ENCODE peak calls at places on chromosomes 5 and 9, in five cellular contexts. One of them, this sample, is unnamed.

GRCh38 chr5:98205691-98206461 is 567.6 kb upstream of the RGMB start:
- DNase-seq in endothelial cell of umbilical vein: no peak
- DNase-seq in breast epithelium: no peak
- DNase-seq in esophagus squamous epithelium: no peak
- DNase-seq in prostate gland: no peak
- DNase-seq in this sample: no peak

GRCh38 chr9:6224393-6225154 is 9.0 kb downstream of the IL33 start:
- DNase-seq in endothelial cell of umbilical vein: no peak
- DNase-seq in breast epithelium: no peak
- DNase-seq in esophagus squamous epithelium: no peak
- DNase-seq in prostate gland: no peak
- DNase-seq in this sample: no peak

GRCh38 chr5:99614888-99615287 is 686.1 kb upstream of the CHD1 start:
- DNase-seq in endothelial cell of umbilical vein: no peak
- DNase-seq in breast epithelium: no peak
- DNase-seq in esophagus squamous epithelium: no peak
- DNase-seq in prostate gland: no peak
- DNase-seq in this sample: no peak

GRCh38 chr9:88026133-88026510 is 51.8 kb upstream of the CDK20 start:
- DNase-seq in endothelial cell of umbilical vein: no peak
- DNase-seq in breast epithelium: no peak
- DNase-seq in esophagus squamous epithelium: no peak
- DNase-seq in prostate gland: no peak
- DNase-seq in this sample: no peak

GRCh38 chr5:169651526-169651925 is 14.5 kb downstream of the DOCK2 start:
- DNase-seq in endothelial cell of umbilical vein: no peak
- DNase-seq in breast epithelium: no peak
- DNase-seq in esophagus squamous epithelium: no peak
- DNase-seq in prostate gland: no peak
- DNase-seq in this sample: no peak

GRCh38 chr5:150556106-150556505 is 48.2 kb downstream of the NDST1 start:
- DNase-seq in endothelial cell of umbilical vein: no peak
- DNase-seq in breast epithelium: no peak
- DNase-seq in esophagus squamous epithelium: no peak
- DNase-seq in prostate gland: no peak
- DNase-seq in this sample: no peak

GRCh38 chr5:159819671-159820411 is 96.4 kb upstream of the ADRA1B start:
- DNase-seq in endothelial cell of umbilical vein: no peak
- DNase-seq in breast epithelium: no peak
- DNase-seq in esophagus squamous epithelium: no peak
- DNase-seq in prostate gland: no peak
- DNase-seq in this sample: peak

GRCh38 chr9:111805841-111806241 is 11.1 kb upstream of the SHOC1 start:
- DNase-seq in endothelial cell of umbilical vein: peak
- DNase-seq in breast epithelium: no peak
- DNase-seq in esophagus squamous epithelium: no peak
- DNase-seq in prostate gland: no peak
- DNase-seq in this sample: no peak

GRCh38 chr5:34503379-34504346 is 152.5 kb upstream of the RAI14 start:
- DNase-seq in endothelial cell of umbilical vein: no peak
- DNase-seq in breast epithelium: peak
- DNase-seq in esophagus squamous epithelium: no peak
- DNase-seq in prostate gland: peak
- DNase-seq in this sample: no peak

GRCh38 chr9:4229252-4229651 is 70.6 kb downstream of the GLIS3 start:
- DNase-seq in endothelial cell of umbilical vein: no peak
- DNase-seq in breast epithelium: no peak
- DNase-seq in esophagus squamous epithelium: no peak
- DNase-seq in prostate gland: no peak
- DNase-seq in this sample: no peak
- TF ChIP-seq CTCF in endothelial cell of umbilical vein: no peak
- TF ChIP-seq CTCF in breast epithelium: no peak
- TF ChIP-seq CTCF in esophagus squamous epithelium: no peak
- TF ChIP-seq CTCF in prostate gland: no peak
- TF ChIP-seq CTCF in this sample: no peak

DNA sequence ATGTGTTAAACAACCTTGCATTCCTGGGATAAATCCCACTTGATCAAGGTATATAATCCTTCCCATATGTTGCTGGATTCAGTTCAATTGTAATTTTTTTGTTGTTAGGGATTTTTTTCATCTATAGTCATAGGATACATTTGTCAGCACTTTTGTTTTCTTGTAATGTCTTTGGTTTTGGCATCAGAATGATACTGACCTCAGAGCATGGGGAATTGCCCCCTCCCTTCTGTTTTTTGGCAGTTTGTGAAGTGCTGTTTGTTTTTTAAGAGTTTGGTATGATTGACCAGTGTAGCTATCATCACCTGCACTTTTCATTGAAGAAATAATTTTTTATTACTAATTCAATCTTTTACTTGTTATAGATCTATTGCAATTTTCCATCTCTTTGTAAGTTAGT is 176.8 kb upstream of the RASEF start:
- DNase-seq in endothelial cell of umbilical vein: peak
- DNase-seq in breast epithelium: no peak
- DNase-seq in esophagus squamous epithelium: no peak
- DNase-seq in prostate gland: no peak
- DNase-seq in this sample: no peak
- TF ChIP-seq POLR2A in endothelial cell of umbilical vein: no peak
- TF ChIP-seq POLR2A in breast epithelium: no peak
- TF ChIP-seq POLR2A in esophagus squamous epithelium: no peak
- TF ChIP-seq POLR2A in prostate gland: no peak
- TF ChIP-seq POLR2A in this sample: no peak

DNA sequence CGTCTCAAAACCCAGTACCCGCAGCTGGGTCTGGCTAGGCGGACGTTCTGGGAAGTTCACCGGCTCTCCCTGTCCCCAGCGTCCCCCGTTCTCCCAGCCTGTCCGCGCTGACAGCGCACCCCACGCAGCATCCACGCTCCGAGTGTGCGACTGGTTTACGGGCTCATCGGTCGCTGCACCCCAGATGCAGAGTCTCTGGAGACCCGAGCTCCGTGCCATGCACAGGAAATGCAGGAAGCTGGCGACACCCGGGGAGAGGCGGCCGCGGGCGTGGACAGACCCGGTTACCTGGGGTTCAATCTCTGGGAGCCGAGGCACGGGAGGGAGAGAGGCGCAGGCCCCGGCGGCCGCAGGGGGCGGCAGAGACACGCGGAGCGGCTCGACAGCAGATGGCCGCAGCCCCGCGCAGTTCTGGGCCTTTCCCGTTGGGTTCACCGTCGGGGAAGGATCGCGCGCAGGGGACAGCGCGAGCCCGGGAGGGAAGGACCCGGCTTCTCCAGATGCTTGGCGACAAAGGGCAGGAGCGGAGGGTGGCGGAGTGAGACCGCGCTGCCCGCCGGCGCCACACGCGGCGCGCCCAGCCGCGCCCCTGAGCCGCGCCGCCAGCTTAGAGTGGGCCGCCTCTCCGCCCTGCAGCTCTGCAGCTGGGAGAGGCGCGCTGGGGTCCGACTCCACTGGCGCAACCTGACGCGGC is 558 bp downstream of the SHROOM1 start:
- DNase-seq in endothelial cell of umbilical vein: peak
- DNase-seq in breast epithelium: peak
- DNase-seq in esophagus squamous epithelium: no peak
- DNase-seq in prostate gland: peak
- DNase-seq in this sample: peak
- H3K27ac ChIP-seq in endothelial cell of umbilical vein: peak
- H3K27ac ChIP-seq in breast epithelium: peak
- H3K27ac ChIP-seq in esophagus squamous epithelium: peak
- H3K27ac ChIP-seq in prostate gland: peak
- H3K27ac ChIP-seq in this sample: peak

DNA sequence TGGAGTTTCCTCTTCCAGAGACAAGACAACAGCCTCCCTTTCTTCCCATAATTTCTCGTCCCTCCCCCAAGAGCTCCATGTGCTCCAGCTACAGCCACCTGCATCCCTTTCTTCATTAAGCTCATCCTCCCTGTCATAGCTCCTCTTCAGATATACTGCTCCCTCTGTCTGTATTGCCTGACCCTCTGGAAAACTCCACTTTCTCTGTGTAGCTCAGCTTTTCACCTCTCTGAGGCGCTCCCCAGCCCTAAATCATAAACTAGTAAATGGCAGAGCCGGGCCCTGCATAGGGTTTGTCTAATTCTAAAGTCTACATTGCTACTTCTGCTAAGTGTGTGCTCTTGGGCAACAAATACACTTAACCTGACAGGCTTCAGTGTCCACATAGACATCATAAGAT is 8.8 kb upstream of the PLIN2 start:
- DNase-seq in endothelial cell of umbilical vein: no peak
- DNase-seq in breast epithelium: no peak
- DNase-seq in esophagus squamous epithelium: no peak
- DNase-seq in prostate gland: no peak
- DNase-seq in this sample: no peak
- TF ChIP-seq CTCF in endothelial cell of umbilical vein: no peak
- TF ChIP-seq CTCF in breast epithelium: no peak
- TF ChIP-seq CTCF in esophagus squamous epithelium: no peak
- TF ChIP-seq CTCF in prostate gland: no peak
- TF ChIP-seq CTCF in this sample: no peak

DNA sequence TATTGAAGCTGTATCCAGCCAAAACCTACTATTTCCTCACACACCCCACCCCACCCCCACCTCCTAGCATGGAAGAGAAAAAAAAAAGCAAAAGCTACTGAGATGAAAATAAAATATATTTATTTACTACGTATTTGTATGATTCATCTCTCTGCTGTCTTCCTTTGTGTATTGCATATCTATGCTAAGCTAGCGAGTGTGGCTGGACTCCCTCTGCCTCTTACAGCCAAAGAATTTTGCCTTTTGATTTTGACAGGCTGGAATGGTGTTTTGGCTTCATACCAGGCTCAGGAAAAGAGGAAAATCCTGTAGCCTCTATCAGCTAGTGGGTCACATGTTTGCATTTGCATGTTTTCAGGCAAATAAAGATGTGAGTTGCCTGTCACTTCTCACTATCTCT is 2.2 kb downstream of the ABLIM3 start:
- DNase-seq in endothelial cell of umbilical vein: peak
- DNase-seq in breast epithelium: no peak
- DNase-seq in esophagus squamous epithelium: no peak
- DNase-seq in prostate gland: no peak
- DNase-seq in this sample: no peak
- TF ChIP-seq POLR2A in endothelial cell of umbilical vein: no peak
- TF ChIP-seq POLR2A in breast epithelium: no peak
- TF ChIP-seq POLR2A in esophagus squamous epithelium: no peak
- TF ChIP-seq POLR2A in prostate gland: no peak
- TF ChIP-seq POLR2A in this sample: no peak

GRCh38 chr5:64895748-64896147 is 127.0 kb downstream of the CWC27 start:
- DNase-seq in endothelial cell of umbilical vein: no peak
- DNase-seq in breast epithelium: no peak
- DNase-seq in esophagus squamous epithelium: no peak
- DNase-seq in prostate gland: no peak
- DNase-seq in this sample: no peak

GRCh38 chr5:64899838-64900237 is 131.1 kb downstream of the CWC27 start:
- DNase-seq in endothelial cell of umbilical vein: no peak
- DNase-seq in breast epithelium: no peak
- DNase-seq in esophagus squamous epithelium: no peak
- DNase-seq in prostate gland: no peak
- DNase-seq in this sample: no peak

GRCh38 chr5:64900618-64901017 is 131.9 kb downstream of the CWC27 start:
- DNase-seq in endothelial cell of umbilical vein: peak
- DNase-seq in breast epithelium: no peak
- DNase-seq in esophagus squamous epithelium: no peak
- DNase-seq in prostate gland: no peak
- DNase-seq in this sample: no peak
- H3K27ac ChIP-seq in endothelial cell of umbilical vein: no peak
- H3K27ac ChIP-seq in breast epithelium: no peak
- H3K27ac ChIP-seq in esophagus squamous epithelium: no peak
- H3K27ac ChIP-seq in prostate gland: no peak
- H3K27ac ChIP-seq in this sample: no peak

GRCh38 chr9:77000330-77000729 is 19.1 kb upstream of the FOXB2 start:
- DNase-seq in endothelial cell of umbilical vein: no peak
- DNase-seq in breast epithelium: no peak
- DNase-seq in esophagus squamous epithelium: no peak
- DNase-seq in prostate gland: no peak
- DNase-seq in this sample: no peak

GRCh38 chr9:76999261-76999660 is 20.2 kb upstream of the FOXB2 start:
- DNase-seq in endothelial cell of umbilical vein: no peak
- DNase-seq in breast epithelium: no peak
- DNase-seq in esophagus squamous epithelium: no peak
- DNase-seq in prostate gland: no peak
- DNase-seq in this sample: no peak

DNA sequence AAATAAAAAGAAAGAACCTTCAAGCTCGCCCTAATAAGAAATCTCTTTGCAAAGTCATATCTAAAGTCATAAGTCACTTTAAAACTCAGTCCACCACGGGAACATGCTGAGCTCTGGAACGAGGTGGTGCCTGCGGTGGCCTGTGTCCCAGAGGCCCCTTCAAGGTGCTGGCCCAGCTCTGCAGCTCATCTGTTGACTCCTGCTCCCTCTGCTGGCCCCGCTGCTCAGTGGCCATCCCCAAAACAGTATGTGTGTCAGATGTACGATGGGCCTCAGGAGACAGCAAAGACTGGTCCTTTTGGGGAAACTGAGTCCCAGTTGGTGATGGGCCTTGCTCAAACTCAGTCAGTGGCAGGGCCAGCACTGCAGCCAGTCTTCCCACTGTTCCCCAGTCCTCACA is 22.8 kb upstream of the FOXB2 start:
- DNase-seq in endothelial cell of umbilical vein: no peak
- DNase-seq in breast epithelium: no peak
- DNase-seq in esophagus squamous epithelium: no peak
- DNase-seq in prostate gland: no peak
- DNase-seq in this sample: no peak
- TF ChIP-seq CTCF in endothelial cell of umbilical vein: peak
- TF ChIP-seq CTCF in breast epithelium: no peak
- TF ChIP-seq CTCF in esophagus squamous epithelium: peak
- TF ChIP-seq CTCF in prostate gland: peak
- TF ChIP-seq CTCF in this sample: peak

GRCh38 chr9:129885670-129886106 is 50.4 kb downstream of the USP20 start:
- DNase-seq in endothelial cell of umbilical vein: peak
- DNase-seq in breast epithelium: peak
- DNase-seq in esophagus squamous epithelium: peak
- DNase-seq in prostate gland: peak
- DNase-seq in this sample: peak
- TF ChIP-seq POLR2A in endothelial cell of umbilical vein: no peak
- TF ChIP-seq POLR2A in breast epithelium: no peak
- TF ChIP-seq POLR2A in esophagus squamous epithelium: no peak
- TF ChIP-seq POLR2A in prostate gland: peak
- TF ChIP-seq POLR2A in this sample: no peak